ENCODE peak calls at places on chromosomes 1 and 21, in nine cellular contexts. X is transverse colon; Z is HS-5; F is neural crest cell; U is stimulated activated CD4-positive, alpha-beta T cell treated with anti-CD3 and anti-CD28 coated beads, Interleukin-4, amount 100 ng/mL, for 24 hours; W is NCI-H1092 treated with DMSO at 0.1 percent for 48 hours; I is NCI-H2171; L is IMR-90; T is OCI-LY7. K is an unnamed sample.
A peak's percentile ranks its signal among the peaks of the same experiment; 100 is the strongest.

GRCh38 chr1:91683598-91683951 is 182.9 kb downstream of the CDC7 start:
- DNase-seq in X (peak; percentile 60), Z (no peak), F (no peak), U (no peak), W (no peak), I (no peak), L (no peak), T (no peak), K (peak; percentile 63)

GRCh38 chr21:16117331-16117730 is 387.5 kb downstream of the USP25 start:
- DNase-seq in X (no peak), Z (no peak), F (no peak), U (no peak), W (no peak), I (no peak), L (no peak), T (no peak), K (no peak)

GRCh38 chr1:3907031-3907534 is 7.0 kb upstream of the C1orf174 start:
- DNase-seq in X (no peak), Z (no peak), F (no peak), U (peak; percentile 35), W (no peak), I (no peak), L (no peak), T (peak; percentile 77), K (peak; percentile 44)

GRCh38 chr1:119647734-119648619 is at the start of gene ZNF697:
- DNase-seq in X (peak; percentile 97), Z (peak; percentile 91), F (peak; percentile 85), U (peak; percentile 38), W (peak; percentile 94), I (peak; percentile 79), L (peak; percentile 98), T (no peak), K (peak; percentile 96)

GRCh38 chr1:229003233-229004031 is 267.5 kb upstream of the RAB4A start:
- DNase-seq in X (no peak), Z (no peak), F (peak; percentile 48), U (no peak), W (peak; percentile 86), I (no peak), L (no peak), T (no peak), K (no peak)

GRCh38 chr1:54566438-54567141 is 18.6 kb downstream of the ACOT11 start:
- DNase-seq in X (no peak), Z (no peak), F (no peak), U (no peak), W (no peak), I (no peak), L (no peak), T (no peak), K (no peak)

GRCh38 chr21:32624726-32625125 is 12.5 kb upstream of the CFAP298 start:
- DNase-seq in X (no peak), Z (peak; percentile 6), F (no peak), U (no peak), W (no peak), I (no peak), L (peak; percentile 6), T (no peak), K (no peak)

GRCh38 chr1:245363821-245364220 is 209.0 kb downstream of the KIF26B start:
- DNase-seq in X (no peak), Z (no peak), F (no peak), U (no peak), W (no peak), I (no peak), L (peak; percentile 14), T (no peak), K (peak; percentile 48)

GRCh38 chr1:192937128-192937527 is 122.0 kb downstream of the UCHL5 start:
- DNase-seq in X (no peak), Z (no peak), F (no peak), U (no peak), W (no peak), I (no peak), L (no peak), T (no peak), K (no peak)

GRCh38 chr1:25065246-25066238 is 135.5 kb upstream of the RUNX3 start:
- DNase-seq in X (no peak), Z (no peak), F (no peak), U (no peak), W (no peak), I (no peak), L (peak; percentile 27), T (no peak), K (no peak)

GRCh38 chr1:151760597-151761385 is 2.5 kb downstream of the MRPL9 start:
- DNase-seq in X (no peak), Z (no peak), F (no peak), U (no peak), W (no peak), I (no peak), L (no peak), T (no peak), K (no peak)

GRCh38 chr21:31671931-31672330 is 12.4 kb downstream of the SOD1 start:
- DNase-seq in X (no peak), Z (no peak), F (no peak), U (no peak), W (no peak), I (no peak), L (no peak), T (no peak), K (no peak)

GRCh38 chr21:45545236-45545570 is 3.0 kb upstream of the SLC19A1 start:
- DNase-seq in X (no peak), Z (no peak), F (no peak), U (no peak), W (no peak), I (no peak), L (no peak), T (no peak), K (no peak)

GRCh38 chr1:210132582-210132981 is 100.0 kb upstream of the SERTAD4 start:
- DNase-seq in X (no peak), Z (no peak), F (peak; percentile 25), U (no peak), W (no peak), I (no peak), L (peak; percentile 40), T (peak; percentile 3), K (no peak)

GRCh38 chr1:37394574-37395464 is 79.6 kb upstream of the ZC3H12A start:
- DNase-seq in X (no peak), Z (no peak), F (no peak), U (no peak), W (peak; percentile 46), I (peak; percentile 89), L (no peak), T (no peak), K (no peak)

GRCh38 chr1:12644829-12645228 is 944 bp downstream of the AADACL4 start:
- DNase-seq in X (no peak), Z (no peak), F (no peak), U (no peak), W (no peak), I (no peak), L (no peak), T (no peak), K (no peak)

GRCh38 chr1:209883341-209883971 is 54.6 kb upstream of the SYT14 start:
- DNase-seq in X (no peak), Z (no peak), F (no peak), U (no peak), W (no peak), I (peak; percentile 24), L (peak; percentile 89), T (no peak), K (no peak)

GRCh38 chr1:235307158-235308124 is 20.5 kb downstream of the ARID4B start:
- DNase-seq in X (no peak), Z (no peak), F (no peak), U (no peak), W (no peak), I (no peak), L (peak; percentile 19), T (no peak), K (no peak)

GRCh38 chr1:109427171-109427467 is 871 bp upstream of the PSMA5 start:
- DNase-seq in X (no peak), Z (no peak), F (no peak), U (no peak), W (no peak), I (no peak), L (no peak), T (no peak), K (peak; percentile 25)

K was measured in small intestine.